ENCODE peak calls at places on chromosomes 3 and 15, in ten cellular contexts. I, Z, X, V, D, Y, O, Q, B and G are unnamed samples.

GRCh38 chr3:141876891-141877561 is 583 bp downstream of the ATP1B3 start:
- DNase-seq in I (peak; percentile 64), Z (peak; percentile 29), O (peak; percentile 74), B (peak; percentile 60), Q (peak; percentile 53), Y (peak; percentile 47), X (no peak), V (peak; percentile 54), D (peak; percentile 40), G (peak; percentile 82)

GRCh38 chr15:31488437-31489204 is 162.0 kb downstream of the KLF13 start:
- DNase-seq in Y (no peak), D (peak; percentile 81), O (peak; percentile 77), Z (peak; percentile 82), X (peak; percentile 26), Q (peak; percentile 27), B (peak; percentile 74), V (peak; percentile 59), I (peak; percentile 79), G (peak; percentile 91)

GRCh38 chr3:194890086-194890485 is 204.4 kb downstream of the FAM43A start:
- DNase-seq in I (no peak), X (no peak), Y (no peak), D (no peak), B (no peak), O (no peak), Q (no peak), V (no peak), Z (no peak), G (no peak)

GRCh38 chr3:4493931-4494806 is 1.0 kb downstream of the ITPR1 start:
- DNase-seq in O (no peak), Z (peak; percentile 48), V (peak; percentile 49), B (peak; percentile 21), Q (no peak), Y (peak; percentile 6), X (no peak), I (peak; percentile 27), D (peak; percentile 18), G (peak; percentile 65)

GRCh38 chr3:21705769-21706168 is 45.2 kb downstream of the ZNF385D start:
- DNase-seq in D (peak; percentile 86), V (peak; percentile 72), Q (peak; percentile 64), Y (no peak), B (no peak), Z (no peak), I (no peak), X (peak; percentile 69), O (no peak), G (peak; percentile 55)

GRCh38 chr3:172635588-172635987 is 75.3 kb downstream of the NCEH1 start:
- DNase-seq in V (no peak), Z (no peak), I (no peak), O (no peak), X (no peak), B (no peak), D (peak; percentile 27), Q (no peak), Y (no peak), G (no peak)

GRCh38 chr3:182325213-182325941 is 467.9 kb upstream of the ATP11B start:
- DNase-seq in I (no peak), Z (no peak), Q (peak; percentile 8), B (peak; percentile 56), V (no peak), Y (no peak), X (no peak), D (peak; percentile 51), O (no peak), G (no peak)

GRCh38 chr3:41698931-41699330 is 263.0 kb downstream of the ULK4 start:
- DNase-seq in D (no peak), I (no peak), Y (no peak), X (no peak), B (no peak), O (no peak), Z (no peak), Q (no peak), V (no peak), G (no peak)

DNA sequence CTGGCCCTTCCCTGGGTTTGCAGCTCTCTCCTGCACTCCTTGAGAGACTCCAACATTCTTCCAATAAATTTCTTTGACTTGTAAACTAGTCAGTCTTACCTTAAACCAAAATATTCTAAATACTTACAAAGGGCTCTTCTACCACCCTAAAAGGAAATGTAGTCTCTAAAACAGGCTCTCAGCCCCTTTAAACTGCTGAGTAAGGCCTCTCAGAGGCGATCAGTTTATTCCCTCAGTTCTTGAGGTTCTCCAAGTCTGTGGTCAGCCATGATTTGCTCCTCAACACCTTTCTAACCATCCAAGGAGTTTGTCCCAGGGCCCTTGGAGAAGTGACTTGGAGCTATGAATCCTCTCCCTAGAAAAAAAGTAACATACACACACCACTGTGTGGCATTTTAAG is 64.8 kb downstream of the WHAMM start:
- DNase-seq in O (no peak), Q (no peak), X (no peak), Z (no peak), I (no peak), B (no peak), D (no peak), V (no peak), Y (no peak), G (no peak)
- H3K4me1 ChIP-seq in O (no peaks in the 10 kb centered on the region), Q (peaks cover 6% of the 10 kb centered on the region), X (no peaks in the 10 kb centered on the region), Z (no peaks in the 10 kb centered on the region), I (peaks cover 18% of the 10 kb centered on the region), B (no peaks in the 10 kb centered on the region), D (peaks cover 11% of the 10 kb centered on the region), V (peaks cover 6% of the 10 kb centered on the region), Y (no peaks in the 10 kb centered on the region), G (peaks cover 12% of the 10 kb centered on the region)

GRCh38 chr15:67085818-67086649 is 20.6 kb downstream of the SMAD3 start:
- DNase-seq in X (no peak), O (no peak), Q (no peak), B (no peak), V (no peak), Y (no peak), D (peak; percentile 96), I (no peak), Z (no peak), G (peak; percentile 91)

GRCh38 chr15:67083135-67083766 is 17.8 kb downstream of the SMAD3 start:
- DNase-seq in O (no peak), X (no peak), Y (no peak), Z (no peak), I (no peak), Q (no peak), D (no peak), V (no peak), B (no peak), G (peak; percentile 58)

GRCh38 chr15:67084561-67084960 is 19.2 kb downstream of the SMAD3 start:
- DNase-seq in Y (no peak), Z (no peak), O (no peak), V (no peak), Q (no peak), D (no peak), X (no peak), I (no peak), B (no peak), G (no peak)

GRCh38 chr15:67086650-67086941 is 21.2 kb downstream of the SMAD3 start:
- DNase-seq in Q (no peak), Y (no peak), Z (no peak), I (no peak), V (no peak), D (no peak), B (no peak), O (no peak), X (no peak), G (no peak)

DNA sequence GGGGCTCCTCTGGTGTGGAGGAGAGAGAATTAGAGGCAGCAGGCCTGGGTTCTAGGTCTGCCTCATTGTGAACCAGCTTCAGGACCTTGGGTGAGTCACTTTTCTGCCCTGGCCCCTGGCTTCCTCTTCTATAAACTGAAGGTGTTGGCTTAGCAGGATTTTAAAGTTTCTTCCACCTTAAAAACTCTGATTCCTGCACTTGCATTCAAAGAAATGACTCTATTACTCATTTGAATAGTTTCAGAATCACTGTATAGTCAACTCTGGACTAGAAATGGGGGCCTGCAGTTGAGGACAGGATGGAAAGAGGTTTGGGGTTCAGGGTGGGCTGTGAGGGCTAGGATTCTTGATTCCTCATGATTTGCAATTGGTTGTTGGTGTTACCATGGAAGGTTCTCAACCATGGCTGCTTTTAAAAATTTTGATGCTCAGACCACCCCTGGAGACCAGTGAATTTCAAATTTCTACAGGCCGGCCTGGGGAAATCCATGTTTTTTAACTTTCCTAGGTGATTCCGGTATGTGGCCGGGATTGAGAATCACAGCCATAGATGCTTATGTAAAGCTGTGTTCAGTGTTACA is 19.9 kb downstream of the SMAD3 start:
- DNase-seq in Z (no peak), I (no peak), O (no peak), Q (no peak), B (no peak), X (no peak), Y (no peak), V (no peak), D (no peak), G (no peak)
- H3K4me1 ChIP-seq in Z (no peaks in the 10 kb centered on the region), I (peaks cover 80% of the 10 kb centered on the region), O (peaks cover 22% of the 10 kb centered on the region), Q (peaks cover 95% of the 10 kb centered on the region), B (peaks cover 32% of the 10 kb centered on the region), X (peaks cover 15% of the 10 kb centered on the region), Y (peaks cover 91% of the 10 kb centered on the region), V (peaks cover 91% of the 10 kb centered on the region), D (peaks cover 91% of the 10 kb centered on the region), G (peaks cover 69% of the 10 kb centered on the region)

GRCh38 chr3:179957264-179957845 is 79.4 kb downstream of the PEX5L start:
- DNase-seq in V (no peak), Q (no peak), Z (no peak), O (no peak), D (no peak), B (no peak), I (peak; percentile 46), X (no peak), Y (no peak), G (no peak)

GRCh38 chr3:179956416-179956830 is 80.3 kb downstream of the PEX5L start:
- DNase-seq in Q (no peak), Z (no peak), V (no peak), B (no peak), Y (no peak), I (no peak), O (no peak), D (peak; percentile 32), X (no peak), G (no peak)

GRCh38 chr3:179958143-179958542 is 78.6 kb downstream of the PEX5L start:
- DNase-seq in B (no peak), Y (no peak), X (no peak), D (no peak), I (no peak), O (no peak), V (no peak), Q (no peak), Z (no peak), G (no peak)

GRCh38 chr3:179954226-179954870 is 82.4 kb downstream of the PEX5L start:
- DNase-seq in O (no peak), Z (no peak), Q (no peak), Y (no peak), X (no peak), B (no peak), I (no peak), D (no peak), V (no peak), G (no peak)

DNA sequence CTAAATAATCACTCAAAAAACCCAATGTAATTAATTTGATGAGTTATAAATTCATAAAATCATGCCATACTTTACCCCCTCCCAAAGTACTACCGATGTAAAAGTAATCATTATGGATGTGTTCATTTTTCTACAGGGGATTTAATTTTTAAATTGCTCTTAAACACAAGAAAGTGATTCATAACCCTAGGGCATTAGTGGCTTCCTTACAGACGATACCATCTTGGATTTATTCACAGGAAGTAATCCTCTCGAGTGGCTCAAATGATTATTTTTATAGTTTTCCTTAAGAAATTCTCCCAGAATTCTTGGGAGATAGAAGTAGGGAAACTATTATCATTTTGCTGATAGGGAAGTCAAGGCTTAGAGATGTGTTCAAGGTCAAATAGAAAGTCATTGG is 80.9 kb downstream of the PEX5L start:
- DNase-seq in I (no peak), Y (no peak), V (no peak), Z (no peak), D (no peak), X (no peak), Q (no peak), O (no peak), B (no peak), G (no peak)
- H3K4me1 ChIP-seq in I (peaks cover 2% of the 10 kb centered on the region), Y (no peaks in the 10 kb centered on the region), V (no peaks in the 10 kb centered on the region), Z (peaks cover 1% of the 10 kb centered on the region), D (no peaks in the 10 kb centered on the region), X (no peaks in the 10 kb centered on the region), Q (no peaks in the 10 kb centered on the region), O (no peaks in the 10 kb centered on the region), B (no peaks in the 10 kb centered on the region), G (peaks cover 7% of the 10 kb centered on the region)

DNA sequence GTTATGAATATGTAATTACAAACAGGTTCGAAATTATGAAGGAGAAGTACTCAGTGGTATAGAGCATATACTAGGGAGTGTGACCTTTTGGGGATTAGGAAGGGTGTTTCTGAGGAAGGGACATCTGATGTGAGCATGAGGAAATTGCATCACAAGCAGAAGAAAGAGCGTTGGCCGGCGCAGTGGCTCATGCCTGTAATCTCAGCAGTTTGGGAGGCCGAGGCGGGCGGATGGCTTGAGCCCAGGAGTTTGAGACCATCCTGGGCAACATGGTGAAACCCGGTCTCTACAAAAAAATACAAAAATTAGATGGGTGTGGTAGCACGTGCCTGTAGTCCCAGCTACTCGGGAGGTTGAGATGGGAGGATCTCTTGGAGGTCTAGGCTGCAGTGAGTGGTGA is 6.9 kb downstream of the CMTM7 start:
- DNase-seq in D (no peak), V (peak; percentile 69), Z (no peak), X (no peak), O (no peak), I (no peak), B (no peak), Q (peak; percentile 39), Y (no peak), G (no peak)
- H3K4me1 ChIP-seq in D (peaks cover 9% of the 10 kb centered on the region), V (peaks cover 32% of the 10 kb centered on the region), Z (peaks cover 2% of the 10 kb centered on the region), X (no peaks in the 10 kb centered on the region), O (no peaks in the 10 kb centered on the region), I (peaks cover 5% of the 10 kb centered on the region), B (peaks cover 10% of the 10 kb centered on the region), Q (peaks cover 9% of the 10 kb centered on the region), Y (peaks cover 46% of the 10 kb centered on the region), G (peaks cover 17% of the 10 kb centered on the region)